ENCODE peak calls at places on chromosomes 7 and 10, in four cellular contexts. U is pancreas, Z is K562, A is tibial artery. K is an unnamed sample.

GRCh38 chr7:90250601-90251303 is 5.8 kb downstream of the CFAP69 start:
- DNase-seq in U (no peak), Z (no peak), A (no peak), K (peak)

GRCh38 chr10:12839941-12840611 is 161.4 kb downstream of the CCDC3 start:
- DNase-seq in U (no peak), Z (no peak), A (no peak), K (peak)

GRCh38 chr10:44975487-44976331 is 2.9 kb downstream of the DEPP1 start:
- DNase-seq in U (peak), Z (peak), A (peak), K (peak)

GRCh38 chr7:29177963-29178612 is 16.5 kb upstream of the CHN2 start:
- DNase-seq in U (no peak), Z (no peak), A (peak), K (peak)

GRCh38 chr10:109919224-109919623 is 4.1 kb downstream of the XPNPEP1 start:
- DNase-seq in U (no peak), Z (no peak), A (no peak), K (no peak)

GRCh38 chr7:147915781-147916180 is 674.8 kb upstream of the C7orf33 start:
- DNase-seq in U (no peak), Z (no peak), A (no peak), K (no peak)

GRCh38 chr7:102273749-102274712 is 12.6 kb upstream of the SH2B2 start:
- DNase-seq in U (no peak), Z (peak), A (no peak), K (peak)

GRCh38 chr10:12501324-12501723 is 152.0 kb downstream of the CAMK1D start:
- DNase-seq in U (no peak), Z (no peak), A (no peak), K (no peak)

GRCh38 chr7:110964770-110965169 is 126.2 kb upstream of the LRRN3 start:
- DNase-seq in U (no peak), Z (no peak), A (no peak), K (no peak)

GRCh38 chr10:7412482-7413251 is 1.8 kb upstream of the SFMBT2 start:
- DNase-seq in U (peak), Z (no peak), A (no peak), K (no peak)

GRCh38 chr7:92678291-92678920 is 88.2 kb upstream of the FAM133B start:
- DNase-seq in U (no peak), Z (no peak), A (no peak), K (no peak)

GRCh38 chr10:97426776-97427570 is 982 bp downstream of the PGAM1 start:
- DNase-seq in U (peak), Z (no peak), A (no peak), K (peak)

GRCh38 chr10:42491001-42491592 is 147.3 kb downstream of the ZNF33B start:
- DNase-seq in U (no peak), Z (no peak), A (no peak), K (no peak)

GRCh38 chr7:26684447-26684846 is 179.9 kb downstream of the SKAP2 start:
- DNase-seq in U (no peak), Z (no peak), A (no peak), K (no peak)

GRCh38 chr7:70271617-70272081 is 673.4 kb downstream of the AUTS2 start:
- DNase-seq in U (no peak), Z (no peak), A (no peak), K (no peak)

GRCh38 chr10:76010703-76011102 is 579.3 kb downstream of the LRMDA start:
- DNase-seq in U (no peak), Z (no peak), A (no peak), K (peak)

GRCh38 chr10:99341860-99342517 is 12.8 kb downstream of the CNNM1 start:
- DNase-seq in U (no peak), Z (no peak), A (no peak), K (peak)

GRCh38 chr7:73442903-73443542 is 9.4 kb downstream of the FZD9 start:
- DNase-seq in U (no peak), Z (peak), A (peak), K (no peak)

GRCh38 chr7:74400420-74401136 is 53.1 kb upstream of the GTF2IRD1 start:
- DNase-seq in U (no peak), Z (no peak), A (peak), K (no peak)

GRCh38 chr7:26593405-26593804 is 271.0 kb downstream of the SKAP2 start:
- DNase-seq in U (no peak), Z (no peak), A (no peak), K (no peak)

GRCh38 chr7:93889261-93889660 is 1.3 kb downstream of the TFPI2 start:
- DNase-seq in U (no peak), Z (no peak), A (no peak), K (peak)

GRCh38 chr7:112853429-112853828 is 63.2 kb upstream of the TMEM168 start:
- DNase-seq in U (no peak), Z (no peak), A (no peak), K (no peak)

GRCh38 chr7:148587076-148587475 is 3.5 kb upstream of the C7orf33 start:
- DNase-seq in U (no peak), Z (no peak), A (no peak), K (no peak)

GRCh38 chr7:129959480-129960332 is 6.9 kb upstream of the UBE2H start:
- DNase-seq in U (no peak), Z (no peak), A (no peak), K (no peak)

GRCh38 chr7:77200542-77200941 is 923 bp upstream of the FGL2 start:
- DNase-seq in U (no peak), Z (no peak), A (no peak), K (no peak)

GRCh38 chr10:86363184-86363832 is 3.3 kb downstream of the GRID1 start:
- DNase-seq in U (peak), Z (peak), A (peak), K (no peak)

GRCh38 chr7:47453093-47454056 is 128.5 kb downstream of the TNS3 start:
- DNase-seq in U (peak), Z (no peak), A (peak), K (peak)

GRCh38 chr10:100710151-100710871 is 35.1 kb upstream of the PAX2 start:
- DNase-seq in U (no peak), Z (peak), A (no peak), K (no peak)

GRCh38 chr10:98276316-98276715 is 8.3 kb upstream of the LOXL4 start:
- DNase-seq in U (no peak), Z (no peak), A (no peak), K (no peak)

GRCh38 chr10:71077143-71077581 is 135.2 kb upstream of the UNC5B start:
- DNase-seq in U (no peak), Z (no peak), A (peak), K (no peak)

DNA sequence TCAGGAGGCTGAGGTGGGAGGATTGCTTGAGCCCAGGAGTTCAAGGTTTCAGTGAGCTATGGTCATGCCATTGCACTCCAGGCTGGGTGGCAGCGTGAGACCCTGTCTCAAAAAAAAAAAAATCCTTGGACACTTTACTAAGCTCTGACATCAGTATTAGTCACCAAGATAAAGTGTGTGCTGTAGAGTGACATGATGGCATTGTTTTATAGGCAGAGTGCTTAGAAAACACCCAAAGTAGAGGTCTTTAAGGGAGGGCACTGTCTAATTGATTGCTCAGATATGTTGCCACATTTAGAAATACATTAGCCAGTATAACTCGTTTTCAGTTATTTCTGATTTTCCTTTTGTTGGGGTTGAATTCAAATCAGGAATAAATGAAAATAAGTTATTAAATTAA is 235.9 kb downstream of the REEP3 start:
- DNase-seq in U (no peak), Z (no peak), A (no peak), K (no peak)
- TF ChIP-seq CTCF in U (no peak), Z (no peak), A (no peak), K (no peak)

GRCh38 chr10:132294561-132295320 is 13.0 kb downstream of the STK32C start:
- DNase-seq in U (no peak), Z (peak), A (peak), K (no peak)

GRCh38 chr10:132296671-132297443 is 10.9 kb downstream of the STK32C start:
- DNase-seq in U (no peak), Z (no peak), A (no peak), K (no peak)

GRCh38 chr10:132299381-132300336 is 8.1 kb downstream of the STK32C start:
- DNase-seq in U (no peak), Z (no peak), A (no peak), K (no peak)

GRCh38 chr10:132298038-132298935 is 9.5 kb downstream of the STK32C start:
- DNase-seq in U (no peak), Z (no peak), A (no peak), K (no peak)

GRCh38 chr10:132297521-132297920 is 10.2 kb downstream of the STK32C start:
- DNase-seq in U (no peak), Z (no peak), A (no peak), K (no peak)
- TF ChIP-seq CTCF in U (no peak), Z (no peak), A (no peak), K (no peak)

GRCh38 chr10:93352638-93353383 is 129.3 kb downstream of the MYOF start:
- DNase-seq in U (no peak), Z (peak), A (no peak), K (peak)
- TF ChIP-seq CTCF in U (peak), Z (peak), A (peak), K (peak)

GRCh38 chr7:123538189-123538714 is 3.9 kb upstream of the IQUB start:
- DNase-seq in U (no peak), Z (peak), A (no peak), K (peak)

GRCh38 chr7:123535517-123535916 is 1.1 kb upstream of the IQUB start:
- DNase-seq in U (peak), Z (no peak), A (no peak), K (no peak)

GRCh38 chr7:123538897-123539296 is 4.5 kb upstream of the IQUB start:
- DNase-seq in U (no peak), Z (no peak), A (no peak), K (no peak)

GRCh38 chr7:123534383-123535260 is at the start of gene IQUB:
- DNase-seq in U (peak), Z (peak), A (peak), K (peak)

DNA sequence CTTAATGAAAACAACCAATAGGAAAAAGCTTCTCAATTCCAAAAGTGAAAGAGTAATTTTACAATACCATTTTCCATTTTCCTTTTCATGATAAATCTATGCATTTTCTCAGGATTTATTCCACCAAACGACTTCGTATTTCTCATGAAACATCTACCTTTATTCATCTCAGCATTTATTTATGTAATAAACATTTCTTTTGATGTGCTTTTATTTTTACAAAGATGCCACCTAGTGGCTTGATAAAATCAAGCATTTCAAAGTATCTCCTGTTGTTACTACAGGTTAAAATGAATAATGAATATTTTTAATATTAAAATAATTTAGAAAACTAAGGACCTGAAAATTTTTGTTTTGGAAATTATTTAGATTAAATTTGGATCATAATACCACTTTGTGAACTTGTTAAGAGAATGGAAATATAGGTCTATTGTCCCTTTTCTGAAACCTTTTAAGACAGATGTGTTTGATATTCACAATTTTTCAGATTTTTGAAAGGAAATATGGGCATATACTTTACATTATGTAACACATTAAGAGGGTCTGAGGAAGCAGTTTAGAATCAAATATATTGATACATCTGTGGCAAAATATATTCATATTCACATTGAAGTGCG is 2.7 kb upstream of the IQUB start:
- DNase-seq in U (no peak), Z (no peak), A (no peak), K (peak)
- TF ChIP-seq CTCF in U (peak), Z (no peak), A (peak), K (peak)

GRCh38 chr7:13279854-13280435 is 592.5 kb downstream of the ARL4A start:
- DNase-seq in U (no peak), Z (no peak), A (no peak), K (peak)
- TF ChIP-seq CTCF in U (peak), Z (no peak), A (peak), K (no peak)

DNA sequence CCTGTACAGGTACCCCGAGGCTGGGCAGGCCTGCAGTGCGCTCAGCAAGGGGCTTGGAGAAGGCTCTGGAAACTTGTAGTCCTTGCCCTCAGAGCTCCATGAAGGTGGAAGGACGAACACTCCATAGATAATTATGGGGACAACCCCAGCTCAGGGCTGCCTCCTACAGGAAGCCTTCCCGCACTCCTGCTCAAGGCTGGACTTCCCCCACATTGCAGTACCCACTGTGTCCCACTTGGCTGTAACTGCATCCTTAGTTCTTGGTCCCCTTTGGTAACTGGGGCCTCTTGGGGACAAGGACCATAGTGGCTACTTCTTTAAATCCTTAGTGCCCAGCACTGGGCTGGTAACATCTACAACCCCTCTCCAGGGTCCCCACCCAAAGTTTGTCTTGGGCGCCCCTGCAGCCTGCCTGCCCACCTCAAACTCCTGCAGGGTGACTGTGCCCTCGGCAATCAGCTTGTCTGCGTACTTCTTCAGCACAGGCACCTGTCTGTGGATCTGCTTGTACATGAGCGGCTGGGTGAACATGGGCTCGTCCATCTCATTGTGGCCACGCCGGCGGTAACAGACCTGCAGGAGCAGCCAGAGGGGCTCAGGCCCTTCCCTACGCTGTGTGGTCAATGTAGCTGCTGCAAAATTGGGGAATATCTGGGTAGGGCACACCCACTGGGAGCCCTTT is 17.1 kb downstream of the OGDHL start:
- DNase-seq in U (no peak), Z (no peak), A (no peak), K (no peak)
- TF ChIP-seq CTCF in U (no peak), Z (peak), A (no peak), K (no peak)

GRCh38 chr7:4730971-4731370 is 44.5 kb upstream of the AP5Z1 start:
- DNase-seq in U (no peak), Z (no peak), A (no peak), K (no peak)

GRCh38 chr7:4737300-4737699 is 38.1 kb upstream of the AP5Z1 start:
- DNase-seq in U (no peak), Z (no peak), A (no peak), K (no peak)

GRCh38 chr7:4731803-4732202 is 43.6 kb upstream of the AP5Z1 start:
- DNase-seq in U (no peak), Z (no peak), A (no peak), K (no peak)

GRCh38 chr7:4733936-4734528 is 41.4 kb upstream of the AP5Z1 start:
- DNase-seq in U (no peak), Z (no peak), A (no peak), K (peak)

DNA sequence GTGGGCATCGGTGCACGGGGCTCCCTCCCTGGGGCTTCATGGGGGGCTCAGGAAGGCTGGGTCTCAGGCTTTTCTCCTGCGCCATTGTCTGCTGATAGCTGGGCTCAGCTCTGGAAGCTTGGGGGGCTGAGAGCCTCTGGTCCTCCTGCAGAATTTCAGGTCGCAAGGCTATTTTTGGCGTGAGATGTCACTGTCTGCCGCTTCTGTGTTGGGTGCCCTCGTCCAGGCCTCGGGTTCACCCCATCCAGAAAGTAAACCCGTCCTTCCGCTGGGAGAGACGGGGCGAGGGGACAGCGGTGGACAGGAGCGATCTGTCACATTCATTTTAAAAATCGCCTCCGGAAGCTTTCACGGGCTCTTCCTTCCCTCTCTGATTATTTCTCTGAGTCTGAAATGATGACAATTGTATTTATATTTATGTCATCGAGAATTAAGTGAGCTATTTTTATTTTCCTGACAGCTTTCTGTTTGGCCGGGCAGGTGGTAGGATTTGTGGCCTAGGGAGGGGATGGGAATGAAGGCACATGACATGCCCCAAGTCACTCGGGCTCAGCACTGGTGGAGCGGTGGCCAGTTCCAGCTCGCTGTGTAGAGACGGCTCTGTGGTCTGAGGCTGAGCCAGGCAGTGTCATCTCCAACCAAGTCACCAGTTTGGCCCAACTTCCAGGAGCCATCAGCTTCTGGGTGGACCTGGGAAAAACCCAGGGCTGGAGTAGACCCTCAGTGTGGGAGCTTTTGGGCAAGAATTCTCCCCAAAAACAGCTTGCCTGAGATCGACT is 40.6 kb upstream of the AP5Z1 start:
- DNase-seq in U (no peak), Z (no peak), A (no peak), K (no peak)
- TF ChIP-seq CTCF in U (no peak), Z (no peak), A (no peak), K (no peak)

DNA sequence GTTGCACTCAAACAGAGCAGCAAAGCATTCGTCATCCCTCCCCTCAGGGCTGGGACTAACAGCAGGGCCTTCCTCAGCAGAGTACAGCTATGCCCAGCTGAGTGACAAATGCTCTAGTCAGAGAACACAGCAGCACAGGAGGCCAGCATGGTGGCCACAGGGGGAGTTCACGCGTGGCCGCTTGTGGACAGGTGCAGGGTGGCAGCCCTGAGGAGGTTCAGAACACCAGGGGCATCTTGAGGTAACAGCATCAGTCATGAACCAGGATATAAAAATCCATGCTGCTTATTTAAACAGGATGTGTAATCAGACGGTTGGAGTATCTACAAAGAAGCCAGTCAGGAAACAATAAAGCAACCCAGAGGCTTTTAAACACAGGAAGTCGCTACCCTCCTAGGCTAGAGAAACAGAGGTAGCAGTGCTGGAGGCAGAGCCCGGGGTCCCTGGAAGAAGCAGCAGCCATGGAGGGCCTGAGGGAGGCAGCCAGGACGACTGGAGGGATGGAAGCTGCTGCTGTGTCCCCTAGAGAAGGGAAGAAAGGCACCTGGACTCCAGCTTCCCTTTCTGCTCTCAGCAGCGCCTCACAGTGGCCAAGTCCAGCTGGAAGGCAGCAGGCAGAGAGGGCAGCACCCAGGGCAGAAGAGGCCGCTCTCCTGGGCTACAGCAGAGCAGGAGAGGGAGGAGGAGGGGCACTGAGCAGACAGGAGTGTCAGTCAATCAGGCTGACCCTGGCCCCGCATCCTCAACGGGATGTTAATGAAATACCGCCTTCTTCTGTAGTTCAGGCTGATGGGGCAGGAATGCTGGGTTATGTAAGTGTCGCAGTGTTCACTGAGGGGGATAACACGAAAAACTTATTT is 70.8 kb upstream of the UCN3 start:
- DNase-seq in U (peak), Z (peak), A (peak), K (peak)
- TF ChIP-seq CTCF in U (peak), Z (peak), A (peak), K (peak)

GRCh38 chr7:11486271-11486670 is 345.7 kb downstream of the THSD7A start:
- DNase-seq in U (no peak), Z (no peak), A (no peak), K (no peak)
- TF ChIP-seq CTCF in U (no peak), Z (no peak), A (no peak), K (peak)